ENCODE peak calls at places on chromosomes 3 and 15, in four cellular contexts. One of them, this sample, is unnamed.

GRCh38 chr15:77533986-77534385 is 98.7 kb downstream of the LINGO1 start:
- DNase-seq in HCT116: no peak
- DNase-seq in upper lobe of right lung: peak; percentile 20
- DNase-seq in A549: no peak
- DNase-seq in this sample: no peak

GRCh38 chr15:88526247-88526879 is 20.1 kb downstream of the DET1 start:
- DNase-seq in HCT116: no peak
- DNase-seq in upper lobe of right lung: no peak
- DNase-seq in A549: no peak
- DNase-seq in this sample: no peak

GRCh38 chr3:116051040-116051439 is 394.2 kb downstream of the LSAMP start:
- DNase-seq in HCT116: no peak
- DNase-seq in upper lobe of right lung: no peak
- DNase-seq in A549: no peak
- DNase-seq in this sample: no peak

GRCh38 chr3:171028779-171029232 is 2.3 kb upstream of the SLC2A2 start:
- DNase-seq in HCT116: no peak
- DNase-seq in upper lobe of right lung: no peak
- DNase-seq in A549: no peak
- DNase-seq in this sample: no peak

GRCh38 chr15:98955980-98956723 is 51.4 kb downstream of the PGPEP1L start:
- DNase-seq in HCT116: no peak
- DNase-seq in upper lobe of right lung: no peak
- DNase-seq in A549: no peak
- DNase-seq in this sample: no peak

GRCh38 chr3:152315623-152316022 is 46.9 kb downstream of the MBNL1 start:
- DNase-seq in HCT116: no peak
- DNase-seq in upper lobe of right lung: no peak
- DNase-seq in A549: no peak
- DNase-seq in this sample: no peak

GRCh38 chr15:78207110-78207458 is 27.3 kb downstream of the ACSBG1 start:
- DNase-seq in HCT116: no peak
- DNase-seq in upper lobe of right lung: no peak
- DNase-seq in A549: no peak
- DNase-seq in this sample: no peak

GRCh38 chr3:142226474-142226873 is 1.1 kb upstream of the GK5 start:
- DNase-seq in HCT116: no peak
- DNase-seq in upper lobe of right lung: no peak
- DNase-seq in A549: peak; percentile 55
- DNase-seq in this sample: no peak

GRCh38 chr3:40713795-40714194 is 189.0 kb downstream of the ZNF621 start:
- DNase-seq in HCT116: no peak
- DNase-seq in upper lobe of right lung: no peak
- DNase-seq in A549: no peak
- DNase-seq in this sample: no peak

GRCh38 chr15:88284441-88285106 is 28.0 kb upstream of the NTRK3 start:
- DNase-seq in HCT116: no peak
- DNase-seq in upper lobe of right lung: no peak
- DNase-seq in A549: no peak
- DNase-seq in this sample: no peak

GRCh38 chr15:75081150-75081549 is 57.8 kb downstream of the PPCDC start:
- DNase-seq in HCT116: no peak
- DNase-seq in upper lobe of right lung: no peak
- DNase-seq in A549: no peak
- DNase-seq in this sample: peak; percentile 46

GRCh38 chr3:74304419-74304818 is 310.0 kb downstream of the CNTN3 start:
- DNase-seq in HCT116: no peak
- DNase-seq in upper lobe of right lung: no peak
- DNase-seq in A549: no peak
- DNase-seq in this sample: no peak

GRCh38 chr15:101437618-101438481 is 51.7 kb downstream of the PCSK6 start:
- DNase-seq in HCT116: no peak
- DNase-seq in upper lobe of right lung: no peak
- DNase-seq in A549: no peak
- DNase-seq in this sample: no peak

GRCh38 chr3:169305460-169305859 is 358.1 kb downstream of the MECOM start:
- DNase-seq in HCT116: no peak
- DNase-seq in upper lobe of right lung: no peak
- DNase-seq in A549: no peak
- DNase-seq in this sample: no peak

GRCh38 chr3:165854696-165855095 is 17.5 kb upstream of the BCHE start:
- DNase-seq in HCT116: no peak
- DNase-seq in upper lobe of right lung: no peak
- DNase-seq in A549: no peak
- DNase-seq in this sample: no peak

GRCh38 chr3:143897558-143898305 is 49.5 kb upstream of the SLC9A9 start:
- DNase-seq in HCT116: no peak
- DNase-seq in upper lobe of right lung: no peak
- DNase-seq in A549: no peak
- DNase-seq in this sample: no peak

GRCh38 chr15:50355980-50356379 is 982 bp upstream of the GABPB1 start:
- DNase-seq in HCT116: no peak
- DNase-seq in upper lobe of right lung: no peak
- DNase-seq in A549: no peak
- DNase-seq in this sample: no peak

GRCh38 chr15:50355612-50355905 is 561 bp upstream of the GABPB1 start:
- DNase-seq in HCT116: no peak
- DNase-seq in upper lobe of right lung: no peak
- DNase-seq in A549: no peak
- DNase-seq in this sample: no peak

GRCh38 chr15:50354838-50355611 is at the start of gene GABPB1:
- DNase-seq in HCT116: peak; percentile 92
- DNase-seq in upper lobe of right lung: peak; percentile 94
- DNase-seq in A549: peak; percentile 83
- DNase-seq in this sample: peak; percentile 96

GRCh38 chr15:50353251-50353998 is 1.6 kb downstream of the GABPB1 start:
- DNase-seq in HCT116: no peak
- DNase-seq in upper lobe of right lung: no peak
- DNase-seq in A549: no peak
- DNase-seq in this sample: no peak

DNA sequence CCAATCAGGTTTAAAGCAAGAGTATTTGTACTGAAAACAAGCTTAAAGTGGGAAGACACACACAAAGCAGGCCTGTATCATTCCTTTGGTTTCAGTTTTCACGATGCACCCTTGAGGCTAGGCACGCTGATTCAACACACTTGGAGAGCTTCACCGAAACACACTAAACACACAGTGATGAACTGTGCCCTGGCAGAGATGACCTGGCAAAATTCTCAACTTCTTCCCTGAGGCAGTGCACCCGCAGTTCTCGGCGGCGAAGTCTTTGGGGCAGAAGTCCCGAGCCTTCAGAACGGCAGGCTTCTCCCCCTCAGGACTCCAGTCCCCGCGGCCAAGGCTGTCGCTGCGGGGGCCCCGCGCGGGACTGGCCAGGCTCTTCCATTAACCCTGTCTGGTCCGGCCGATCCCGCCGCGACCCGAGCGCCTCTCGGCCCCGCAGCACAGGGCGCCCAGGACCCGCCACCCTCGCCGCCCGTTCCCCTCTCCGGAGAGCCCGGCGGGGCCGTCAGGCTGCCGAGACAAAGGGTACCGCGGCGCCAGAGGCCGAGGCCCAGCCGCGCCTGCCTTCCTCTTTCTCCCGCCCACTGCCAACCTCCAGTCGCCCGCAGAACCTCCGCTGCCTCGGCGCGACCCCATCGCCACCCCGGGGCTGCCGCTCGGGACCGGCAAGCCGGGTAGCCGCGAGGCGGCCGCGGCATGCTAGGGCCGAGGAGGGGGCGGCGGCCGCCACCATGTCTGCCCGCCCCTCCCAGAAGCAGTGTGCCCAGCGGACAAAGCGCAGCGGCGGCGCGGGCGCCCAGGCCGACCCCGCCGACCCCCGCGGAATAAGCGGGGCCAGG is 780 bp downstream of the GABPB1 start:
- DNase-seq in HCT116: peak; percentile 19
- DNase-seq in upper lobe of right lung: peak; percentile 82
- DNase-seq in A549: peak; percentile 40
- DNase-seq in this sample: peak; percentile 84
- H3K4me1 ChIP-seq in HCT116: peaks cover 20% of the 10 kb centered on the region
- H3K4me1 ChIP-seq in upper lobe of right lung: peaks cover 46% of the 10 kb centered on the region
- H3K4me1 ChIP-seq in A549: peaks cover 35% of the 10 kb centered on the region
- H3K4me1 ChIP-seq in this sample: peaks cover 19% of the 10 kb centered on the region

DNA sequence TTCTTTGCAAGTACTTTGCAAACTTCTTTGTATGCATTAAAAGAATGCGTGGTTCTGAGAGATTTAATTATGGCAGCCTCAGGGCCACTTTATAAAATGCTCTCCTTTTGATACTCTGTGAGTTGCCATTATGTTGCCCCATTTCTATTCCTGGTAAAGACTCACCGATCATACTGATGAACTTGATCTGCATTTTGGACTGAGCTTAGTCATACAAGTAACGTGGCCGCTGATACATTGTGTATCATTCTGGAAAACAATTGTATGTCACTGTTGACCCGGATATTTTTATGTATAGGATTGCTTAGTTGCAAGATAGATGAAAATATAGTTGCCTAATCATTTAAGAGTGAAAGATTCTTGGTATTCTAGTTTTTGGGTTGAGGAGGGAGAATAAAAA is 38.8 kb downstream of the AKAP13 start:
- DNase-seq in HCT116: no peak
- DNase-seq in upper lobe of right lung: no peak
- DNase-seq in A549: no peak
- DNase-seq in this sample: no peak
- H3K4me1 ChIP-seq in HCT116: peaks cover 30% of the 10 kb centered on the region
- H3K4me1 ChIP-seq in upper lobe of right lung: peaks cover 24% of the 10 kb centered on the region
- H3K4me1 ChIP-seq in A549: peaks cover 73% of the 10 kb centered on the region
- H3K4me1 ChIP-seq in this sample: peaks cover 5% of the 10 kb centered on the region

GRCh38 chr15:42608110-42608531 is 32.7 kb downstream of the STARD9 start:
- DNase-seq in HCT116: no peak
- DNase-seq in upper lobe of right lung: no peak
- DNase-seq in A549: no peak
- DNase-seq in this sample: no peak
- H3K4me1 ChIP-seq in HCT116: peaks cover 5% of the 10 kb centered on the region
- H3K4me1 ChIP-seq in upper lobe of right lung: peaks cover 41% of the 10 kb centered on the region
- H3K4me1 ChIP-seq in A549: no peaks in the 10 kb centered on the region
- H3K4me1 ChIP-seq in this sample: peaks cover 6% of the 10 kb centered on the region

DNA sequence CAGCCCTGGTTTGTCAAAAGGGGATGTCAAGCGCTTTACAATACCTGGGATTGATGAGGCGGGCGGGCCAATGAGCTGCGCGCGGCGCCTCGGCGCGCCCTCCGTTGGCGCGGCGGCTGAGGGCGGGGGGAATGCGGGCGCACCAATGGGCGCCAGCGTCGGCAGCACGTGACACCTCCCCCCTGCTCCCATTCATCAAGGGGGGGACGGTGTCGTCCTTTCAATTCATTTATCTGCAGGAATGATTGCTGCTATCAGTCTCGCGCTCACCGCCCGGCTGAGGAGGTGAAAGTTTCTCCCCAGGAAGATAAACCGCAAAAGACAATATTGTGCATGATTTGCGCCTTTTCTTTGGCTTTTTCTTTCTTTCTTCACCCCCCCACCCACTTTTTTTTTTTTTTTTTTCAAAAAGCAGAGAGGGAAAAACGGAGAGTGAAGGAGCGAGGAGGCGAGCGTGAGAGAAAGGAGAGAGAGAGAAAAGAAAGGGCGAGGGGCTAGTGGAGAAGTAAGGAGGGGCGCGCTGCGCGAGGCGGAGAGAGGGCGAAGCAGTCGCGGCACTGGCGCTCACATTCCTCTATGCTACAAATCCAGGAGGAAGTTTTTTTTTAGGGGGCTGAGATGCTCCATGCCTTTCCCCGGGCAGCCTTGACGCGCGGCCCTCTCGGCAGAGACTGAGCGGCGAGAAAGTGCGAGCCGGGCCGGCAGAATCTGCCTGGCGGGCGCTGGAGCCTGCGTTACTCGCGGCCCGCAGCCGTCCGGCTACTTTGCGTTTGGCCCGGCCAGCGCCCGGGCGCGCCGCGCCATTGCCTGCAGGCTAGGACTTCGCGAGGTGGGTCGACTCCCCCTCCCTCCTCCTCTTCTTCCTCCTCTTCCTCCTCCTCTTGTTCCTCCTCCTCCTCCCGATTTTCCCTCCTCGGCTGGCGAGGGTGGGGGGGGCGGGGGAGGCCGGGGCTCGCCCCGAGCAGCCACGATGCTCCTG is at the start of gene ZIC1:
- DNase-seq in HCT116: no peak
- DNase-seq in upper lobe of right lung: no peak
- DNase-seq in A549: no peak
- DNase-seq in this sample: peak; percentile 63
- H3K4me1 ChIP-seq in HCT116: no peaks in the 10 kb centered on the region
- H3K4me1 ChIP-seq in upper lobe of right lung: peaks cover 24% of the 10 kb centered on the region
- H3K4me1 ChIP-seq in A549: no peaks in the 10 kb centered on the region
- H3K4me1 ChIP-seq in this sample: peaks cover 8% of the 10 kb centered on the region